ENCODE peak calls at places on chromosomes 2 and 18, in seven cellular contexts. T, N, F, W, M, S and G are unnamed samples. For H3K36me3, the result is how much of the 10 kb centered on the place peaks cover.

GRCh38 chr2:2751715-2752315 is 420.7 kb upstream of the MYT1L start:
- DNase-seq in T (no peak), F (no peak), W (no peak), S (no peak), N (no peak), M (no peak), G (no peak)

GRCh38 chr2:215626812-215627281 is 191.0 kb upstream of the FN1 start:
- DNase-seq in M (no peak), W (peak), F (no peak), T (no peak), N (no peak), S (no peak), G (peak)

GRCh38 chr2:140063356-140063755 is 1283.2 kb upstream of the NXPH2 start:
- DNase-seq in F (no peak), M (no peak), T (no peak), S (no peak), N (no peak), W (no peak), G (no peak)

GRCh38 chr2:62038980-62039771 is 133.7 kb downstream of the COMMD1 start:
- DNase-seq in M (no peak), T (peak), F (no peak), S (peak), W (peak), N (no peak), G (peak)

GRCh38 chr2:234526711-234527110 is 29.8 kb upstream of the ARL4C start:
- DNase-seq in T (no peak), W (no peak), S (no peak), M (no peak), F (no peak), N (no peak), G (no peak)

GRCh38 chr18:51266736-51267135 is 69.3 kb upstream of the MEX3C start:
- DNase-seq in M (no peak), T (no peak), W (peak), F (no peak), N (no peak), S (no peak), G (peak)

GRCh38 chr2:114222331-114222730 is 220.1 kb upstream of the DPP10 start:
- DNase-seq in T (no peak), N (no peak), S (no peak), F (no peak), M (no peak), W (no peak), G (no peak)

GRCh38 chr2:169983506-169983905 is 156.3 kb downstream of the UBR3 start:
- DNase-seq in N (no peak), T (no peak), F (no peak), W (no peak), S (no peak), M (no peak), G (no peak)

GRCh38 chr18:55458456-55459238 is 129.3 kb downstream of the TCF4 start:
- DNase-seq in F (no peak), N (no peak), M (no peak), S (no peak), W (no peak), T (no peak), G (no peak)

GRCh38 chr2:132670104-132670960 is at the start of gene LYPD1:
- DNase-seq in T (no peak), F (peak), S (no peak), M (no peak), N (peak), W (no peak), G (peak)

GRCh38 chr2:25062461-25062860 is 20.6 kb downstream of the EFR3B start:
- DNase-seq in N (no peak), M (no peak), F (no peak), S (no peak), W (no peak), T (no peak), G (no peak)

GRCh38 chr2:232230557-232230956 is 148.0 kb upstream of the ALPP start:
- DNase-seq in S (peak), N (no peak), T (peak), M (no peak), W (peak), F (no peak), G (no peak)

GRCh38 chr2:156826342-156826933 is 390.3 kb downstream of the GPD2 start:
- DNase-seq in S (no peak), M (no peak), N (no peak), T (peak), F (no peak), W (peak), G (no peak)

GRCh38 chr18:44341759-44342158 is 338.9 kb upstream of the SETBP1 start:
- DNase-seq in T (no peak), N (no peak), F (no peak), M (no peak), S (no peak), W (no peak), G (no peak)

GRCh38 chr18:51447351-51447896 is 249.9 kb upstream of the MEX3C start:
- DNase-seq in F (no peak), M (no peak), W (peak), T (no peak), S (no peak), N (no peak), G (peak)

GRCh38 chr2:227415538-227416424 is 28.0 kb upstream of the SCYGR1 start:
- DNase-seq in F (no peak), W (peak), S (no peak), M (no peak), T (peak), N (peak), G (peak)

GRCh38 chr18:79439201-79440023 is 43.7 kb downstream of the NFATC1 start:
- DNase-seq in W (peak), T (peak), M (no peak), S (peak), N (no peak), F (no peak), G (no peak)

GRCh38 chr2:241378816-241379215 is 22.7 kb downstream of the FARP2 start:
- DNase-seq in N (no peak), S (no peak), F (no peak), W (no peak), M (no peak), T (peak), G (no peak)

GRCh38 chr2:16629044-16629443 is 36.6 kb downstream of the CYRIA start:
- DNase-seq in M (no peak), T (no peak), S (no peak), N (no peak), F (no peak), W (no peak), G (no peak)

GRCh38 chr18:6476201-6476600 is 61.5 kb upstream of the L3MBTL4 start:
- DNase-seq in S (no peak), M (no peak), F (no peak), N (no peak), T (no peak), W (no peak), G (no peak)

GRCh38 chr2:241849616-241850543 is 8.8 kb downstream of the PDCD1 start:
- DNase-seq in M (no peak), T (no peak), F (no peak), W (no peak), N (no peak), S (no peak), G (no peak)

DNA sequence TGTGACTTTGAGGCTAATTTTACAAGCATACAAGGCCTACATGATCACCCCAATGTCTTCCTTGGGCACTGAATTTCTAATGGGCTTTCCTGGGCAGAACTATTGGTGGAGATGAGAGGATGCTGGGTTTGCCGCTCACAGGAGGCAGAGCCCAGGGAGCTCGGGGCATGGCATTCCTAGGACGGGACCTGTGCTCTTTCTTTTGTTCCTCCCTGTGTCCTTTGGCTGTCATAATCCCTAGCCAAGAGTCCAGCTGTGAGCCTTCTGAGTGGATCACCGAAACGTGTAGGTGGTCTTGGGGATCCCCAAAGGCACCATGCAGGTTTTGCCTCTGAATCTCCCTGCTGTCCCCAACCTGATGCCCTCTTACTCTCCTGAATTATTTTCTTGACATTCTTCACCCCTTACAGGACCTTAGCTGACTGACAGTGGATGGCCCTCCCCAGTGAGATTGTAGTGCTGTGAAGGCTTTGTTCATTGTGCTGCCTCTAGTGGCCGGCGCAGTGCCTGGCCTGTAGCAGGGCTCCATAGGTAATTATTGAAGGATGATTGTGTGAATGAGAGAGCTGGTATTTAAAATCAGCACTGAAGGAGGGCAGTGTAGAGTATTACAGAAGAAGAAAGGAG is 221.9 kb downstream of the ZNF407 start:
- DNase-seq in M (no peak), T (no peak), S (peak), F (no peak), N (no peak), W (no peak), G (no peak)
- H3K4me3 ChIP-seq in M (no peak), T (no peak), S (no peak), F (no peak), N (no peak), W (no peak), G (no peak)

GRCh38 chr2:37005118-37005868 is 39.0 kb upstream of the STRN start:
- DNase-seq in W (peak), T (peak), F (no peak), N (no peak), S (no peak), M (no peak), G (peak)
- H3K36me3 ChIP-seq in W (under half), T (under half), F (half or more), N (under half), S (under half), M (under half), G (under half)

GRCh38 chr18:48693625-48694262 is 154.9 kb downstream of the CTIF start:
- DNase-seq in T (peak), M (no peak), W (peak), N (no peak), S (no peak), F (no peak), G (no peak)

GRCh38 chr18:48694295-48694694 is 155.5 kb downstream of the CTIF start:
- DNase-seq in N (no peak), W (no peak), T (no peak), M (no peak), F (no peak), S (no peak), G (no peak)

GRCh38 chr18:48695671-48696070 is 156.8 kb downstream of the CTIF start:
- DNase-seq in W (no peak), T (no peak), N (no peak), M (no peak), F (no peak), S (no peak), G (no peak)

GRCh38 chr18:48690494-48690893 is 151.7 kb downstream of the CTIF start:
- DNase-seq in W (no peak), T (no peak), M (no peak), F (no peak), N (no peak), S (no peak), G (no peak)

DNA sequence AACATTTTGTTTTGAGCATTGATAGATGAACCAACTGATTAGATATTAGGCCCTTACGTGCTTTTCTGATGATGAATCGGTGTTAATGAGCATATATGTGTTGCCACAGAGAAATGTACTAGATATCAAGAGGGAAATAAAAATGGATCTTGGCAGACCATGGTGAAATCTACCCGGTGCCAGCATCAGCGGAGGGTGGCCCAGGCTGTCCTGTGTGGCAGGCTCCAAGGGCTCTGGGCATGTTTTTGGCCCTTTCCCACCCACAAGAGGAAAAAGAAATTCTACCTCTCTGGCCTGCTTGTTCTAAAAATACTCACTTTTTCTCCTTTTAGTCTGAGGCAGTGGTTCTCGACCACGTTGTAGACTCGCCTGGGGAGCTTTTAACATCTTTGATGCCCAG is 154.2 kb downstream of the CTIF start:
- DNase-seq in W (no peak), F (no peak), N (no peak), S (no peak), M (no peak), T (no peak), G (no peak)
- TF ChIP-seq CTCF in W (no peak), F (no peak), N (no peak), S (no peak), M (no peak), T (no peak), G (no peak)

GRCh38 chr18:26480897-26481795 is 67.2 kb downstream of the KCTD1 start:
- DNase-seq in F (no peak), W (peak), T (peak), M (no peak), N (no peak), S (no peak), G (no peak)
- H3K4me3 ChIP-seq in F (no peak), W (no peak), T (no peak), M (no peak), N (no peak), S (no peak), G (no peak)

GRCh38 chr2:26197516-26197915 is 24.6 kb downstream of the GAREM2 start:
- DNase-seq in N (no peak), S (no peak), F (no peak), W (no peak), T (no peak), M (no peak), G (no peak)
- H3K36me3 ChIP-seq in N (under half), S (half or more), F (half or more), W (under half), T (under half), M (half or more), G (under half)

GRCh38 chr2:30580394-30580793 is 133.3 kb downstream of the LCLAT1 start:
- DNase-seq in T (no peak), S (no peak), F (no peak), M (no peak), N (no peak), W (no peak), G (no peak)

GRCh38 chr2:30582521-30582920 is 135.5 kb downstream of the LCLAT1 start:
- DNase-seq in W (no peak), F (no peak), N (no peak), M (no peak), T (no peak), S (no peak), G (no peak)

DNA sequence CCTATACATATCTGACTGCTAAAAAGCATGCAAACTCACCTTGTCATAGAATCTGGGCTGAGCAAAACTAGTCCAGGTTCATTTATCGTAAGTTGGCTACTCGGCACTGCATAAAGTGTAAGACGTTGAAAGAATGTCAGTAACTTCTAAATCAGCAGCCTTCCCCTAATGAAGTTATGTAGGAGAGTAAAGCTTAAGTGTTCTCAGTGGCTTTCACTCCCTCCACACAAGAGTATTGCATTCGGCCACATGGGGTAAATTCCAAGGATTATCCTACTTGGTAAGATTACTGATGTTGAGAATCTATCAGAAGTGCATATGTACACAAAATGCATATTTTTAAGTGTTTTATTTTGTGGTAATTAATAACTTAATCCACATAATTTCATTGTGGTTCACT is 130.1 kb downstream of the LCLAT1 start:
- DNase-seq in F (no peak), T (no peak), N (no peak), M (no peak), S (no peak), W (no peak), G (no peak)
- TF ChIP-seq CTCF in F (no peak), T (no peak), N (no peak), M (no peak), S (no peak), W (no peak), G (no peak)

GRCh38 chr2:100140582-100140981 is 1.8 kb downstream of the AFF3 start:
- DNase-seq in N (no peak), F (no peak), M (no peak), W (no peak), S (peak), T (no peak), G (no peak)
- H3K4me3 ChIP-seq in N (no peak), F (no peak), M (no peak), W (no peak), S (peak), T (no peak), G (no peak)

DNA sequence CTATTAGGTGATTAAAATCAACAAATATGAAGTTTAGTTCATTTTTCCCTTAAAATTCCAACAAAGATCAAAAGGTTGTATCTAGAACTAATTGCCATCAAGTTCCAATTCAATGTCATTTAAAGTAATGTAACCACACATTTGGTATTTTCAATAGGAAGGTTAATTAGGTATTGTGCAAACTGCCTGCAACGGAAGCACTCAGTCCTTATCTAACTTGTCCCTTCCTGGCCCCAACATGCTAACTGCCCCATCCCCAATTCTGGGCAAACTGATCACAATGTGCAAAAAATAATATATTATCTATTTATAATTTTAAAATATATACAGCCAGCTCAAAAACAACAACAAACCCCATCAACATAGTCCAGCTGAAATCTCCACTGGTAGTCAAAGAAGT is 33.2 kb downstream of the VIL1 start:
- DNase-seq in S (no peak), F (no peak), N (no peak), W (no peak), M (no peak), T (no peak), G (no peak)
- H3K36me3 ChIP-seq in S (half or more), F (under half), N (under half), W (under half), M (under half), T (under half), G (under half)

GRCh38 chr18:24023185-24023814 is 8.7 kb downstream of the TTC39C start:
- DNase-seq in W (no peak), S (peak), T (no peak), M (no peak), N (no peak), F (no peak), G (no peak)
- TF ChIP-seq CTCF in W (no peak), S (peak), T (no peak), M (no peak), N (no peak), F (no peak), G (no peak)